ENCODE peak calls at places on chromosomes 11 and 22, in ten cellular contexts. One of them, this sample, is unnamed. For H3K4me1, the result is how much of the 10 kb centered on the place peaks cover.

GRCh38 chr11:44342616-44343015 is 32.7 kb upstream of the ALX4 start:
- DNase-seq in suprapubic skin: no peak
- DNase-seq in cardiac muscle cell: no peak
- DNase-seq in psoas muscle: no peak
- DNase-seq in A549: no peak
- DNase-seq in HCT116: no peak
- DNase-seq in mesendoderm: no peak
- DNase-seq in CD8-positive, alpha-beta memory T cell: no peak
- DNase-seq in spleen: no peak
- DNase-seq in heart left ventricle: no peak
- DNase-seq in this sample: no peak

GRCh38 chr11:116853461-116854073 is 16.1 kb upstream of the APOA1 start:
- DNase-seq in HCT116: peak
- DNase-seq in spleen: no peak
- DNase-seq in heart left ventricle: no peak
- DNase-seq in A549: no peak
- DNase-seq in cardiac muscle cell: peak
- DNase-seq in suprapubic skin: no peak
- DNase-seq in psoas muscle: no peak
- DNase-seq in CD8-positive, alpha-beta memory T cell: peak
- DNase-seq in mesendoderm: no peak
- DNase-seq in this sample: no peak

GRCh38 chr11:118619444-118620205 is 12.2 kb downstream of the PHLDB1 start:
- DNase-seq in heart left ventricle: peak
- DNase-seq in A549: peak
- DNase-seq in HCT116: no peak
- DNase-seq in mesendoderm: no peak
- DNase-seq in CD8-positive, alpha-beta memory T cell: no peak
- DNase-seq in suprapubic skin: no peak
- DNase-seq in cardiac muscle cell: peak
- DNase-seq in spleen: peak
- DNase-seq in psoas muscle: peak
- DNase-seq in this sample: no peak

GRCh38 chr11:75554258-75555022 is 7.6 kb upstream of the SERPINH1 start:
- DNase-seq in cardiac muscle cell: peak
- DNase-seq in heart left ventricle: peak
- DNase-seq in mesendoderm: peak
- DNase-seq in HCT116: no peak
- DNase-seq in A549: no peak
- DNase-seq in psoas muscle: peak
- DNase-seq in suprapubic skin: peak
- DNase-seq in spleen: no peak
- DNase-seq in CD8-positive, alpha-beta memory T cell: no peak
- DNase-seq in this sample: peak

GRCh38 chr11:15901046-15901445 is 455.3 kb downstream of the SOX6 start:
- DNase-seq in A549: no peak
- DNase-seq in spleen: no peak
- DNase-seq in cardiac muscle cell: peak
- DNase-seq in suprapubic skin: no peak
- DNase-seq in CD8-positive, alpha-beta memory T cell: no peak
- DNase-seq in HCT116: no peak
- DNase-seq in mesendoderm: peak
- DNase-seq in heart left ventricle: no peak
- DNase-seq in psoas muscle: no peak
- DNase-seq in this sample: no peak

GRCh38 chr11:128653828-128654231 is 40.0 kb upstream of the FLI1 start:
- DNase-seq in suprapubic skin: no peak
- DNase-seq in A549: peak
- DNase-seq in mesendoderm: peak
- DNase-seq in psoas muscle: peak
- DNase-seq in cardiac muscle cell: peak
- DNase-seq in spleen: peak
- DNase-seq in CD8-positive, alpha-beta memory T cell: no peak
- DNase-seq in HCT116: no peak
- DNase-seq in heart left ventricle: peak
- DNase-seq in this sample: peak

GRCh38 chr22:25221790-25222189 is 2.4 kb downstream of the CRYBB2 start:
- DNase-seq in psoas muscle: no peak
- DNase-seq in mesendoderm: no peak
- DNase-seq in cardiac muscle cell: no peak
- DNase-seq in HCT116: no peak
- DNase-seq in suprapubic skin: no peak
- DNase-seq in A549: no peak
- DNase-seq in heart left ventricle: no peak
- DNase-seq in CD8-positive, alpha-beta memory T cell: no peak
- DNase-seq in spleen: no peak
- DNase-seq in this sample: no peak

GRCh38 chr22:27433585-27434190 is 367.9 kb downstream of the MN1 start:
- DNase-seq in CD8-positive, alpha-beta memory T cell: no peak
- DNase-seq in mesendoderm: peak
- DNase-seq in psoas muscle: no peak
- DNase-seq in A549: no peak
- DNase-seq in suprapubic skin: no peak
- DNase-seq in heart left ventricle: no peak
- DNase-seq in spleen: no peak
- DNase-seq in HCT116: no peak
- DNase-seq in cardiac muscle cell: no peak
- DNase-seq in this sample: peak

GRCh38 chr11:94861306-94861845 is 93.2 kb downstream of the AMOTL1 start:
- DNase-seq in suprapubic skin: no peak
- DNase-seq in heart left ventricle: no peak
- DNase-seq in HCT116: no peak
- DNase-seq in mesendoderm: no peak
- DNase-seq in CD8-positive, alpha-beta memory T cell: no peak
- DNase-seq in psoas muscle: no peak
- DNase-seq in A549: no peak
- DNase-seq in spleen: no peak
- DNase-seq in cardiac muscle cell: no peak
- DNase-seq in this sample: no peak

GRCh38 chr11:60972182-60973030 is 926 bp downstream of the CD6 start:
- DNase-seq in spleen: no peak
- DNase-seq in heart left ventricle: no peak
- DNase-seq in A549: no peak
- DNase-seq in cardiac muscle cell: no peak
- DNase-seq in mesendoderm: no peak
- DNase-seq in suprapubic skin: no peak
- DNase-seq in psoas muscle: no peak
- DNase-seq in CD8-positive, alpha-beta memory T cell: peak
- DNase-seq in HCT116: no peak
- DNase-seq in this sample: no peak

GRCh38 chr11:60971520-60971919 is at the start of gene CD6:
- DNase-seq in CD8-positive, alpha-beta memory T cell: peak
- DNase-seq in cardiac muscle cell: no peak
- DNase-seq in psoas muscle: no peak
- DNase-seq in suprapubic skin: no peak
- DNase-seq in spleen: peak
- DNase-seq in heart left ventricle: no peak
- DNase-seq in HCT116: no peak
- DNase-seq in A549: no peak
- DNase-seq in mesendoderm: no peak
- DNase-seq in this sample: no peak

GRCh38 chr11:60970890-60971289 is 590 bp upstream of the CD6 start:
- DNase-seq in mesendoderm: no peak
- DNase-seq in psoas muscle: no peak
- DNase-seq in heart left ventricle: no peak
- DNase-seq in spleen: no peak
- DNase-seq in CD8-positive, alpha-beta memory T cell: no peak
- DNase-seq in A549: no peak
- DNase-seq in suprapubic skin: no peak
- DNase-seq in cardiac muscle cell: no peak
- DNase-seq in HCT116: no peak
- DNase-seq in this sample: no peak

GRCh38 chr11:60968223-60968622 is 3.3 kb upstream of the CD6 start:
- DNase-seq in mesendoderm: no peak
- DNase-seq in suprapubic skin: no peak
- DNase-seq in psoas muscle: no peak
- DNase-seq in heart left ventricle: no peak
- DNase-seq in CD8-positive, alpha-beta memory T cell: no peak
- DNase-seq in spleen: no peak
- DNase-seq in A549: no peak
- DNase-seq in HCT116: no peak
- DNase-seq in cardiac muscle cell: no peak
- DNase-seq in this sample: no peak

GRCh38 chr11:60970369-60970774 is 1.1 kb upstream of the CD6 start:
- DNase-seq in HCT116: peak
- DNase-seq in cardiac muscle cell: peak
- DNase-seq in mesendoderm: peak
- DNase-seq in CD8-positive, alpha-beta memory T cell: peak
- DNase-seq in heart left ventricle: peak
- DNase-seq in suprapubic skin: no peak
- DNase-seq in spleen: peak
- DNase-seq in A549: peak
- DNase-seq in psoas muscle: peak
- DNase-seq in this sample: peak
- H3K27ac ChIP-seq in HCT116: no peak
- H3K27ac ChIP-seq in cardiac muscle cell: no peak
- H3K27ac ChIP-seq in mesendoderm: no peak
- H3K27ac ChIP-seq in CD8-positive, alpha-beta memory T cell: no peak
- H3K27ac ChIP-seq in heart left ventricle: no peak
- H3K27ac ChIP-seq in suprapubic skin: no peak
- H3K27ac ChIP-seq in spleen: peak
- H3K27ac ChIP-seq in A549: no peak
- H3K27ac ChIP-seq in psoas muscle: no peak
- H3K27ac ChIP-seq in this sample: no peak

GRCh38 chr22:37635157-37635556 is 4.3 kb upstream of the SH3BP1 start:
- DNase-seq in cardiac muscle cell: no peak
- DNase-seq in HCT116: no peak
- DNase-seq in psoas muscle: no peak
- DNase-seq in mesendoderm: no peak
- DNase-seq in A549: no peak
- DNase-seq in heart left ventricle: no peak
- DNase-seq in spleen: peak
- DNase-seq in suprapubic skin: no peak
- DNase-seq in CD8-positive, alpha-beta memory T cell: no peak
- DNase-seq in this sample: no peak

GRCh38 chr22:37638351-37639069 is 959 bp upstream of the SH3BP1 start:
- DNase-seq in mesendoderm: peak
- DNase-seq in spleen: peak
- DNase-seq in A549: no peak
- DNase-seq in heart left ventricle: no peak
- DNase-seq in HCT116: no peak
- DNase-seq in CD8-positive, alpha-beta memory T cell: peak
- DNase-seq in cardiac muscle cell: no peak
- DNase-seq in suprapubic skin: no peak
- DNase-seq in psoas muscle: no peak
- DNase-seq in this sample: no peak

GRCh38 chr22:37636949-37637273 is 2.6 kb upstream of the SH3BP1 start:
- DNase-seq in cardiac muscle cell: no peak
- DNase-seq in heart left ventricle: no peak
- DNase-seq in suprapubic skin: no peak
- DNase-seq in A549: no peak
- DNase-seq in mesendoderm: no peak
- DNase-seq in spleen: no peak
- DNase-seq in psoas muscle: no peak
- DNase-seq in CD8-positive, alpha-beta memory T cell: no peak
- DNase-seq in HCT116: no peak
- DNase-seq in this sample: no peak

GRCh38 chr22:37634505-37635002 is 4.9 kb upstream of the SH3BP1 start:
- DNase-seq in cardiac muscle cell: no peak
- DNase-seq in suprapubic skin: no peak
- DNase-seq in HCT116: no peak
- DNase-seq in A549: no peak
- DNase-seq in spleen: peak
- DNase-seq in psoas muscle: no peak
- DNase-seq in heart left ventricle: no peak
- DNase-seq in CD8-positive, alpha-beta memory T cell: no peak
- DNase-seq in mesendoderm: peak
- DNase-seq in this sample: no peak

GRCh38 chr22:37636186-37636948 is 3.1 kb upstream of the SH3BP1 start:
- DNase-seq in mesendoderm: peak
- DNase-seq in A549: no peak
- DNase-seq in psoas muscle: no peak
- DNase-seq in HCT116: no peak
- DNase-seq in cardiac muscle cell: peak
- DNase-seq in suprapubic skin: no peak
- DNase-seq in spleen: peak
- DNase-seq in heart left ventricle: no peak
- DNase-seq in CD8-positive, alpha-beta memory T cell: peak
- DNase-seq in this sample: no peak
- H3K4me1 ChIP-seq in mesendoderm: under half
- H3K4me1 ChIP-seq in A549: under half
- H3K4me1 ChIP-seq in psoas muscle: under half
- H3K4me1 ChIP-seq in HCT116: under half
- H3K4me1 ChIP-seq in cardiac muscle cell: under half
- H3K4me1 ChIP-seq in suprapubic skin: half or more
- H3K4me1 ChIP-seq in spleen: half or more
- H3K4me1 ChIP-seq in heart left ventricle: half or more
- H3K4me1 ChIP-seq in CD8-positive, alpha-beta memory T cell: half or more
- H3K4me1 ChIP-seq in this sample: under half

DNA sequence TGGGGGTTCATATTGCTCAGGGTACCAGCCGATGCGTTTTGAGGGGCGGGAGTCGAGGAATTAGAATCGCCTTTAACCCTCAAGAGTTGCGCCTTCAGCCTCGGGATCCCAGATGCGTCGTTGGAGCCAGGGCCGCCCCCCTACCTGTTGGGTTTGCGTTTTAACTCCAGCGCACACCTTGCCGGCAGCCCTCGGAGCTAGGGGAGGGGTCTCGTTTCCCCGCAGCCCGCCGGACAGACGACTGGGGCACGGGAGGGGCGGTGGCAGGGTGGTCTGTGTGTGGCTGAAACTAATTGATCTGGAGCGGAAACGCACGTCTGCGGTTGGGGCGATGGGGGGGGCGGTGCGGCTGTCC is 3.4 kb upstream of the CCND1 start:
- DNase-seq in psoas muscle: no peak
- DNase-seq in suprapubic skin: peak
- DNase-seq in heart left ventricle: no peak
- DNase-seq in cardiac muscle cell: no peak
- DNase-seq in spleen: peak
- DNase-seq in HCT116: no peak
- DNase-seq in mesendoderm: no peak
- DNase-seq in A549: no peak
- DNase-seq in CD8-positive, alpha-beta memory T cell: no peak
- DNase-seq in this sample: no peak
- H3K27ac ChIP-seq in psoas muscle: no peak
- H3K27ac ChIP-seq in suprapubic skin: peak
- H3K27ac ChIP-seq in heart left ventricle: peak
- H3K27ac ChIP-seq in cardiac muscle cell: no peak
- H3K27ac ChIP-seq in spleen: no peak
- H3K27ac ChIP-seq in HCT116: peak
- H3K27ac ChIP-seq in mesendoderm: no peak
- H3K27ac ChIP-seq in A549: peak
- H3K27ac ChIP-seq in CD8-positive, alpha-beta memory T cell: no peak
- H3K27ac ChIP-seq in this sample: peak

DNA sequence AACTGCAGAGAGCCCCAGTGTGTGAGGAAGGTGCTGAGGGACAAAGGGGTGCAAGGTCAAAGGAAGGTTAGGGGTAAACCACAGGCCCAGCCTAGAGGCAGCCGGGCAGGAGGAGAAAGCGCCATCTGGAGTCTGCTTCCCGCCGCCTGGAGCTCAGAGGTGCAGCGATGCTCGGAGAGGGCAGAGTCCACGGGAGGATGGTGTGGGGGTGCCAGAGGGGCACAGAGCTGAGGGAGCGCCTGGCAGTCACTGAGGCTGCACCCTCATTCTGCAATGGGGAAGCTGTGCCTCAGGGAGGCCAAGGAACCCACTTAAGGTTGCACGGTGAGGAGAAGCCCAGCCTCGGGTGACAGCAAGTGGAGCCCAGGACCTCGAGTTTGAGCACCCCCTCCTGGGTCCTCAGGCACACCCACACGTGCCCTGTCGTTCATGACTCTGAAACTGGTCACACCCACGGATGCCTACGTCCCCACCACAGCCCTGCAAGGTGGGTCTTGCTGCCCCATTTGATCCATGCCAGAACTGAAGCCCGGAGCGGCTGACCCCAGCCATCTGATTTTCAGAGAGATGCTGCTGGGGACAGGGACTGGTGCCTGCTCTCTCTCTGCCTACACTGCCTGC is 1.6 kb downstream of the IL2RB start:
- DNase-seq in HCT116: no peak
- DNase-seq in suprapubic skin: no peak
- DNase-seq in A549: no peak
- DNase-seq in psoas muscle: no peak
- DNase-seq in cardiac muscle cell: no peak
- DNase-seq in spleen: peak
- DNase-seq in heart left ventricle: no peak
- DNase-seq in mesendoderm: no peak
- DNase-seq in CD8-positive, alpha-beta memory T cell: peak
- DNase-seq in this sample: no peak
- H3K4me1 ChIP-seq in HCT116: under half
- H3K4me1 ChIP-seq in suprapubic skin: under half
- H3K4me1 ChIP-seq in A549: under half
- H3K4me1 ChIP-seq in psoas muscle: under half
- H3K4me1 ChIP-seq in cardiac muscle cell: under half
- H3K4me1 ChIP-seq in spleen: under half
- H3K4me1 ChIP-seq in heart left ventricle: under half
- H3K4me1 ChIP-seq in mesendoderm: under half
- H3K4me1 ChIP-seq in CD8-positive, alpha-beta memory T cell: half or more
- H3K4me1 ChIP-seq in this sample: under half

This sample was measured in pancreas.